ENCODE peak calls at places on chromosome 2, in six cellular contexts. One of them, this sample, is unnamed.

GRCh38 chr2:229947544-229947943 is 25.2 kb downstream of the FBXO36 start:
- DNase-seq in stimulated activated CD8-positive, alpha-beta memory T cell treated with anti-CD3 and anti-CD28 coated beads, Interleukin-12 subunit alpha, Interleukin-12 subunit beta, amount 100 ng/mL, for 4 hours: no peak
- DNase-seq in glomerular endothelial cell: no peak
- DNase-seq in uterus: no peak
- DNase-seq in anterior cingulate cortex: no peak
- DNase-seq in HEK293T: no peak
- DNase-seq in this sample: no peak

GRCh38 chr2:11512431-11512830 is 21.4 kb upstream of the GREB1 start:
- DNase-seq in stimulated activated CD8-positive, alpha-beta memory T cell treated with anti-CD3 and anti-CD28 coated beads, Interleukin-12 subunit alpha, Interleukin-12 subunit beta, amount 100 ng/mL, for 4 hours: no peak
- DNase-seq in glomerular endothelial cell: no peak
- DNase-seq in uterus: peak
- DNase-seq in anterior cingulate cortex: no peak
- DNase-seq in HEK293T: no peak
- DNase-seq in this sample: no peak

GRCh38 chr2:218081063-218081462 is 12.0 kb downstream of the RUFY4 start:
- DNase-seq in stimulated activated CD8-positive, alpha-beta memory T cell treated with anti-CD3 and anti-CD28 coated beads, Interleukin-12 subunit alpha, Interleukin-12 subunit beta, amount 100 ng/mL, for 4 hours: no peak
- DNase-seq in glomerular endothelial cell: no peak
- DNase-seq in uterus: no peak
- DNase-seq in anterior cingulate cortex: no peak
- DNase-seq in HEK293T: no peak
- DNase-seq in this sample: no peak

GRCh38 chr2:47023332-47023731 is 107.7 kb upstream of the MCFD2 start:
- DNase-seq in stimulated activated CD8-positive, alpha-beta memory T cell treated with anti-CD3 and anti-CD28 coated beads, Interleukin-12 subunit alpha, Interleukin-12 subunit beta, amount 100 ng/mL, for 4 hours: no peak
- DNase-seq in glomerular endothelial cell: no peak
- DNase-seq in uterus: no peak
- DNase-seq in anterior cingulate cortex: no peak
- DNase-seq in HEK293T: no peak
- DNase-seq in this sample: no peak

GRCh38 chr2:235467586-235467985 is 26.3 kb upstream of the AGAP1 start:
- DNase-seq in stimulated activated CD8-positive, alpha-beta memory T cell treated with anti-CD3 and anti-CD28 coated beads, Interleukin-12 subunit alpha, Interleukin-12 subunit beta, amount 100 ng/mL, for 4 hours: no peak
- DNase-seq in glomerular endothelial cell: no peak
- DNase-seq in uterus: no peak
- DNase-seq in anterior cingulate cortex: no peak
- DNase-seq in HEK293T: no peak
- DNase-seq in this sample: no peak

GRCh38 chr2:55120634-55121359 is 70.5 kb upstream of the RTN4 start:
- DNase-seq in stimulated activated CD8-positive, alpha-beta memory T cell treated with anti-CD3 and anti-CD28 coated beads, Interleukin-12 subunit alpha, Interleukin-12 subunit beta, amount 100 ng/mL, for 4 hours: no peak
- DNase-seq in glomerular endothelial cell: no peak
- DNase-seq in uterus: peak
- DNase-seq in anterior cingulate cortex: peak
- DNase-seq in HEK293T: peak
- DNase-seq in this sample: no peak

GRCh38 chr2:10424051-10424450 is 24.1 kb downstream of the ODC1 start:
- DNase-seq in stimulated activated CD8-positive, alpha-beta memory T cell treated with anti-CD3 and anti-CD28 coated beads, Interleukin-12 subunit alpha, Interleukin-12 subunit beta, amount 100 ng/mL, for 4 hours: no peak
- DNase-seq in glomerular endothelial cell: no peak
- DNase-seq in uterus: no peak
- DNase-seq in anterior cingulate cortex: no peak
- DNase-seq in HEK293T: no peak
- DNase-seq in this sample: no peak

GRCh38 chr2:157696036-157696435 is 67.4 kb upstream of the ACVR1C start:
- DNase-seq in stimulated activated CD8-positive, alpha-beta memory T cell treated with anti-CD3 and anti-CD28 coated beads, Interleukin-12 subunit alpha, Interleukin-12 subunit beta, amount 100 ng/mL, for 4 hours: no peak
- DNase-seq in glomerular endothelial cell: no peak
- DNase-seq in uterus: no peak
- DNase-seq in anterior cingulate cortex: no peak
- DNase-seq in HEK293T: no peak
- DNase-seq in this sample: no peak

GRCh38 chr2:111168528-111168929 is 47.8 kb downstream of the BCL2L11 start:
- DNase-seq in stimulated activated CD8-positive, alpha-beta memory T cell treated with anti-CD3 and anti-CD28 coated beads, Interleukin-12 subunit alpha, Interleukin-12 subunit beta, amount 100 ng/mL, for 4 hours: peak
- DNase-seq in glomerular endothelial cell: no peak
- DNase-seq in uterus: no peak
- DNase-seq in anterior cingulate cortex: no peak
- DNase-seq in HEK293T: no peak
- DNase-seq in this sample: no peak

GRCh38 chr2:49972699-49973098 is 818.4 kb upstream of the FSHR start:
- DNase-seq in stimulated activated CD8-positive, alpha-beta memory T cell treated with anti-CD3 and anti-CD28 coated beads, Interleukin-12 subunit alpha, Interleukin-12 subunit beta, amount 100 ng/mL, for 4 hours: no peak
- DNase-seq in glomerular endothelial cell: no peak
- DNase-seq in uterus: no peak
- DNase-seq in anterior cingulate cortex: peak
- DNase-seq in HEK293T: no peak
- DNase-seq in this sample: no peak

GRCh38 chr2:893311-893710 is 57.3 kb upstream of the SNTG2 start:
- DNase-seq in stimulated activated CD8-positive, alpha-beta memory T cell treated with anti-CD3 and anti-CD28 coated beads, Interleukin-12 subunit alpha, Interleukin-12 subunit beta, amount 100 ng/mL, for 4 hours: no peak
- DNase-seq in glomerular endothelial cell: no peak
- DNase-seq in uterus: no peak
- DNase-seq in anterior cingulate cortex: no peak
- DNase-seq in HEK293T: peak
- DNase-seq in this sample: no peak

GRCh38 chr2:17792515-17792914 is 23.7 kb upstream of the MSGN1 start:
- DNase-seq in stimulated activated CD8-positive, alpha-beta memory T cell treated with anti-CD3 and anti-CD28 coated beads, Interleukin-12 subunit alpha, Interleukin-12 subunit beta, amount 100 ng/mL, for 4 hours: no peak
- DNase-seq in glomerular endothelial cell: no peak
- DNase-seq in uterus: no peak
- DNase-seq in anterior cingulate cortex: no peak
- DNase-seq in HEK293T: no peak
- DNase-seq in this sample: no peak

GRCh38 chr2:109499549-109499948 is 114.2 kb downstream of the SEPTIN10 start:
- DNase-seq in stimulated activated CD8-positive, alpha-beta memory T cell treated with anti-CD3 and anti-CD28 coated beads, Interleukin-12 subunit alpha, Interleukin-12 subunit beta, amount 100 ng/mL, for 4 hours: no peak
- DNase-seq in glomerular endothelial cell: no peak
- DNase-seq in uterus: no peak
- DNase-seq in anterior cingulate cortex: no peak
- DNase-seq in HEK293T: no peak
- DNase-seq in this sample: no peak

GRCh38 chr2:101528501-101528900 is 53.6 kb upstream of the RFX8 start:
- DNase-seq in stimulated activated CD8-positive, alpha-beta memory T cell treated with anti-CD3 and anti-CD28 coated beads, Interleukin-12 subunit alpha, Interleukin-12 subunit beta, amount 100 ng/mL, for 4 hours: no peak
- DNase-seq in glomerular endothelial cell: no peak
- DNase-seq in uterus: no peak
- DNase-seq in anterior cingulate cortex: no peak
- DNase-seq in HEK293T: no peak
- DNase-seq in this sample: no peak

GRCh38 chr2:64913357-64913869 is 75.8 kb upstream of the SLC1A4 start:
- DNase-seq in stimulated activated CD8-positive, alpha-beta memory T cell treated with anti-CD3 and anti-CD28 coated beads, Interleukin-12 subunit alpha, Interleukin-12 subunit beta, amount 100 ng/mL, for 4 hours: no peak
- DNase-seq in glomerular endothelial cell: no peak
- DNase-seq in uterus: no peak
- DNase-seq in anterior cingulate cortex: no peak
- DNase-seq in HEK293T: peak
- DNase-seq in this sample: no peak

GRCh38 chr2:43086451-43087221 is 139.8 kb downstream of the ZFP36L2 start:
- DNase-seq in stimulated activated CD8-positive, alpha-beta memory T cell treated with anti-CD3 and anti-CD28 coated beads, Interleukin-12 subunit alpha, Interleukin-12 subunit beta, amount 100 ng/mL, for 4 hours: no peak
- DNase-seq in glomerular endothelial cell: peak
- DNase-seq in uterus: peak
- DNase-seq in anterior cingulate cortex: no peak
- DNase-seq in HEK293T: no peak
- DNase-seq in this sample: no peak

GRCh38 chr2:80328033-80328635 is 23.6 kb upstream of the LRRTM1 start:
- DNase-seq in stimulated activated CD8-positive, alpha-beta memory T cell treated with anti-CD3 and anti-CD28 coated beads, Interleukin-12 subunit alpha, Interleukin-12 subunit beta, amount 100 ng/mL, for 4 hours: no peak
- DNase-seq in glomerular endothelial cell: no peak
- DNase-seq in uterus: no peak
- DNase-seq in anterior cingulate cortex: no peak
- DNase-seq in HEK293T: no peak
- DNase-seq in this sample: no peak

GRCh38 chr2:222993920-222994650 is 57.9 kb upstream of the KCNE4 start:
- DNase-seq in stimulated activated CD8-positive, alpha-beta memory T cell treated with anti-CD3 and anti-CD28 coated beads, Interleukin-12 subunit alpha, Interleukin-12 subunit beta, amount 100 ng/mL, for 4 hours: no peak
- DNase-seq in glomerular endothelial cell: no peak
- DNase-seq in uterus: peak
- DNase-seq in anterior cingulate cortex: peak
- DNase-seq in HEK293T: no peak
- DNase-seq in this sample: peak

GRCh38 chr2:72106978-72107377 is 40.7 kb downstream of the CYP26B1 start:
- DNase-seq in stimulated activated CD8-positive, alpha-beta memory T cell treated with anti-CD3 and anti-CD28 coated beads, Interleukin-12 subunit alpha, Interleukin-12 subunit beta, amount 100 ng/mL, for 4 hours: no peak
- DNase-seq in glomerular endothelial cell: no peak
- DNase-seq in uterus: no peak
- DNase-seq in anterior cingulate cortex: no peak
- DNase-seq in HEK293T: no peak
- DNase-seq in this sample: no peak

GRCh38 chr2:169365093-169365483 is 2.8 kb upstream of the LRP2 start:
- DNase-seq in stimulated activated CD8-positive, alpha-beta memory T cell treated with anti-CD3 and anti-CD28 coated beads, Interleukin-12 subunit alpha, Interleukin-12 subunit beta, amount 100 ng/mL, for 4 hours: no peak
- DNase-seq in glomerular endothelial cell: no peak
- DNase-seq in uterus: no peak
- DNase-seq in anterior cingulate cortex: no peak
- DNase-seq in HEK293T: no peak
- DNase-seq in this sample: no peak

GRCh38 chr2:74238879-74239278 is 40.5 kb downstream of the MTHFD2 start:
- DNase-seq in stimulated activated CD8-positive, alpha-beta memory T cell treated with anti-CD3 and anti-CD28 coated beads, Interleukin-12 subunit alpha, Interleukin-12 subunit beta, amount 100 ng/mL, for 4 hours: no peak
- DNase-seq in glomerular endothelial cell: no peak
- DNase-seq in uterus: no peak
- DNase-seq in anterior cingulate cortex: no peak
- DNase-seq in HEK293T: no peak
- DNase-seq in this sample: peak

GRCh38 chr2:85342156-85342555 is 12.2 kb downstream of the RETSAT start:
- DNase-seq in stimulated activated CD8-positive, alpha-beta memory T cell treated with anti-CD3 and anti-CD28 coated beads, Interleukin-12 subunit alpha, Interleukin-12 subunit beta, amount 100 ng/mL, for 4 hours: no peak
- DNase-seq in glomerular endothelial cell: no peak
- DNase-seq in uterus: no peak
- DNase-seq in anterior cingulate cortex: no peak
- DNase-seq in HEK293T: no peak
- DNase-seq in this sample: no peak

GRCh38 chr2:69667805-69668382 is 24.4 kb upstream of the AAK1 start:
- DNase-seq in stimulated activated CD8-positive, alpha-beta memory T cell treated with anti-CD3 and anti-CD28 coated beads, Interleukin-12 subunit alpha, Interleukin-12 subunit beta, amount 100 ng/mL, for 4 hours: no peak
- DNase-seq in glomerular endothelial cell: no peak
- DNase-seq in uterus: no peak
- DNase-seq in anterior cingulate cortex: no peak
- DNase-seq in HEK293T: no peak
- DNase-seq in this sample: no peak

This sample was measured in SK-N-MC.